ENCODE peak calls at places on chromosomes 13 and 19, in eight cellular contexts. One of them, this sample, is unnamed.

GRCh38 chr13:30037306-30037705 is 186.9 kb upstream of the UBL3 start:
- DNase-seq in uterus: no peak
- DNase-seq in upper lobe of right lung: no peak
- DNase-seq in IMR-90: no peak
- DNase-seq in astrocyte of the cerebellum: peak
- DNase-seq in RWPE1: no peak
- DNase-seq in heart right ventricle: no peak
- DNase-seq in stomach: no peak
- DNase-seq in this sample: peak

GRCh38 chr19:13727798-13728197 is 36.5 kb upstream of the MRI1 start:
- DNase-seq in uterus: peak
- DNase-seq in upper lobe of right lung: no peak
- DNase-seq in IMR-90: peak
- DNase-seq in astrocyte of the cerebellum: peak
- DNase-seq in RWPE1: no peak
- DNase-seq in heart right ventricle: peak
- DNase-seq in stomach: no peak
- DNase-seq in this sample: no peak

GRCh38 chr13:105272660-105273631 is 1262.5 kb downstream of the EFNB2 start:
- DNase-seq in uterus: no peak
- DNase-seq in upper lobe of right lung: no peak
- DNase-seq in IMR-90: no peak
- DNase-seq in astrocyte of the cerebellum: no peak
- DNase-seq in RWPE1: no peak
- DNase-seq in heart right ventricle: no peak
- DNase-seq in stomach: no peak
- DNase-seq in this sample: no peak

GRCh38 chr19:2167896-2168618 is 4.3 kb downstream of the DOT1L start:
- DNase-seq in uterus: peak
- DNase-seq in upper lobe of right lung: peak
- DNase-seq in IMR-90: peak
- DNase-seq in astrocyte of the cerebellum: no peak
- DNase-seq in RWPE1: no peak
- DNase-seq in heart right ventricle: peak
- DNase-seq in stomach: peak
- DNase-seq in this sample: no peak

GRCh38 chr19:46428278-46429141 is at the start of gene PNMA8C:
- DNase-seq in uterus: peak
- DNase-seq in upper lobe of right lung: peak
- DNase-seq in IMR-90: peak
- DNase-seq in astrocyte of the cerebellum: no peak
- DNase-seq in RWPE1: no peak
- DNase-seq in heart right ventricle: peak
- DNase-seq in stomach: peak
- DNase-seq in this sample: peak

GRCh38 chr13:108963846-108964600 is 334.6 kb downstream of the MYO16 start:
- DNase-seq in uterus: no peak
- DNase-seq in upper lobe of right lung: no peak
- DNase-seq in IMR-90: peak
- DNase-seq in astrocyte of the cerebellum: peak
- DNase-seq in RWPE1: peak
- DNase-seq in heart right ventricle: no peak
- DNase-seq in stomach: no peak
- DNase-seq in this sample: no peak

GRCh38 chr13:62512194-62513141 is 1096.8 kb upstream of the PCDH20 start:
- DNase-seq in uterus: no peak
- DNase-seq in upper lobe of right lung: peak
- DNase-seq in IMR-90: peak
- DNase-seq in astrocyte of the cerebellum: peak
- DNase-seq in RWPE1: peak
- DNase-seq in heart right ventricle: no peak
- DNase-seq in stomach: peak
- DNase-seq in this sample: peak

GRCh38 chr13:113157929-113158747 is at the start of gene PROZ:
- DNase-seq in uterus: no peak
- DNase-seq in upper lobe of right lung: no peak
- DNase-seq in IMR-90: no peak
- DNase-seq in astrocyte of the cerebellum: no peak
- DNase-seq in RWPE1: no peak
- DNase-seq in heart right ventricle: no peak
- DNase-seq in stomach: no peak
- DNase-seq in this sample: no peak

GRCh38 chr19:16897572-16898056 is 8.8 kb downstream of the F2RL3 start:
- DNase-seq in uterus: peak
- DNase-seq in upper lobe of right lung: no peak
- DNase-seq in IMR-90: no peak
- DNase-seq in astrocyte of the cerebellum: no peak
- DNase-seq in RWPE1: no peak
- DNase-seq in heart right ventricle: no peak
- DNase-seq in stomach: peak
- DNase-seq in this sample: no peak

GRCh38 chr19:35363001-35363590 is 4.8 kb downstream of the FFAR3 start:
- DNase-seq in uterus: no peak
- DNase-seq in upper lobe of right lung: peak
- DNase-seq in IMR-90: no peak
- DNase-seq in astrocyte of the cerebellum: no peak
- DNase-seq in RWPE1: no peak
- DNase-seq in heart right ventricle: no peak
- DNase-seq in stomach: peak
- DNase-seq in this sample: no peak

GRCh38 chr13:51950722-51951121 is 60.5 kb downstream of the ATP7B start:
- DNase-seq in uterus: no peak
- DNase-seq in upper lobe of right lung: no peak
- DNase-seq in IMR-90: no peak
- DNase-seq in astrocyte of the cerebellum: no peak
- DNase-seq in RWPE1: no peak
- DNase-seq in heart right ventricle: peak
- DNase-seq in stomach: no peak
- DNase-seq in this sample: no peak

GRCh38 chr13:24274452-24274971 is 34.9 kb upstream of the C1QTNF9 start:
- DNase-seq in uterus: no peak
- DNase-seq in upper lobe of right lung: peak
- DNase-seq in IMR-90: peak
- DNase-seq in astrocyte of the cerebellum: no peak
- DNase-seq in RWPE1: no peak
- DNase-seq in heart right ventricle: peak
- DNase-seq in stomach: peak
- DNase-seq in this sample: no peak

GRCh38 chr13:58852076-58852475 is 1220.5 kb downstream of the PCDH17 start:
- DNase-seq in uterus: no peak
- DNase-seq in upper lobe of right lung: no peak
- DNase-seq in IMR-90: no peak
- DNase-seq in astrocyte of the cerebellum: peak
- DNase-seq in RWPE1: no peak
- DNase-seq in heart right ventricle: no peak
- DNase-seq in stomach: no peak
- DNase-seq in this sample: no peak

GRCh38 chr19:47228168-47228936 is 2.6 kb downstream of the BBC3 start:
- DNase-seq in uterus: peak
- DNase-seq in upper lobe of right lung: peak
- DNase-seq in IMR-90: peak
- DNase-seq in astrocyte of the cerebellum: no peak
- DNase-seq in RWPE1: no peak
- DNase-seq in heart right ventricle: no peak
- DNase-seq in stomach: peak
- DNase-seq in this sample: no peak

GRCh38 chr13:97540696-97541095 is 106.7 kb downstream of the RAP2A start:
- DNase-seq in uterus: no peak
- DNase-seq in upper lobe of right lung: no peak
- DNase-seq in IMR-90: peak
- DNase-seq in astrocyte of the cerebellum: no peak
- DNase-seq in RWPE1: no peak
- DNase-seq in heart right ventricle: no peak
- DNase-seq in stomach: no peak
- DNase-seq in this sample: no peak

GRCh38 chr19:47232422-47233211 is 1.6 kb upstream of the BBC3 start:
- DNase-seq in uterus: no peak
- DNase-seq in upper lobe of right lung: no peak
- DNase-seq in IMR-90: peak
- DNase-seq in astrocyte of the cerebellum: no peak
- DNase-seq in RWPE1: peak
- DNase-seq in heart right ventricle: no peak
- DNase-seq in stomach: no peak
- DNase-seq in this sample: no peak

GRCh38 chr13:32426981-32427851 is 714 bp downstream of the N4BP2L1 start:
- DNase-seq in uterus: peak
- DNase-seq in upper lobe of right lung: peak
- DNase-seq in IMR-90: peak
- DNase-seq in astrocyte of the cerebellum: no peak
- DNase-seq in RWPE1: no peak
- DNase-seq in heart right ventricle: peak
- DNase-seq in stomach: peak
- DNase-seq in this sample: peak

GRCh38 chr13:31053098-31053497 is 108.6 kb downstream of the HSPH1 start:
- DNase-seq in uterus: no peak
- DNase-seq in upper lobe of right lung: no peak
- DNase-seq in IMR-90: peak
- DNase-seq in astrocyte of the cerebellum: no peak
- DNase-seq in RWPE1: no peak
- DNase-seq in heart right ventricle: peak
- DNase-seq in stomach: no peak
- DNase-seq in this sample: no peak

GRCh38 chr13:39835253-39835652 is 179.8 kb downstream of the COG6 start:
- DNase-seq in uterus: no peak
- DNase-seq in upper lobe of right lung: no peak
- DNase-seq in IMR-90: no peak
- DNase-seq in astrocyte of the cerebellum: peak
- DNase-seq in RWPE1: no peak
- DNase-seq in heart right ventricle: no peak
- DNase-seq in stomach: no peak
- DNase-seq in this sample: no peak

GRCh38 chr13:107788464-107789165 is 426.7 kb downstream of the LIG4 start:
- DNase-seq in uterus: no peak
- DNase-seq in upper lobe of right lung: no peak
- DNase-seq in IMR-90: no peak
- DNase-seq in astrocyte of the cerebellum: no peak
- DNase-seq in RWPE1: no peak
- DNase-seq in heart right ventricle: no peak
- DNase-seq in stomach: no peak
- DNase-seq in this sample: no peak
- TF ChIP-seq CTCF in uterus: no peak
- TF ChIP-seq CTCF in upper lobe of right lung: no peak
- TF ChIP-seq CTCF in IMR-90: no peak
- TF ChIP-seq CTCF in astrocyte of the cerebellum: no peak
- TF ChIP-seq CTCF in RWPE1: no peak
- TF ChIP-seq CTCF in heart right ventricle: no peak
- TF ChIP-seq CTCF in stomach: no peak
- TF ChIP-seq CTCF in this sample: no peak

GRCh38 chr19:5563941-5564612 is 3.7 kb downstream of the TINCR start:
- DNase-seq in uterus: no peak
- DNase-seq in upper lobe of right lung: no peak
- DNase-seq in IMR-90: peak
- DNase-seq in astrocyte of the cerebellum: no peak
- DNase-seq in RWPE1: peak
- DNase-seq in heart right ventricle: no peak
- DNase-seq in stomach: no peak
- DNase-seq in this sample: no peak

GRCh38 chr19:5564930-5565329 is 2.8 kb downstream of the TINCR start:
- DNase-seq in uterus: no peak
- DNase-seq in upper lobe of right lung: no peak
- DNase-seq in IMR-90: no peak
- DNase-seq in astrocyte of the cerebellum: no peak
- DNase-seq in RWPE1: no peak
- DNase-seq in heart right ventricle: no peak
- DNase-seq in stomach: no peak
- DNase-seq in this sample: no peak

GRCh38 chr19:5561559-5561958 is 6.2 kb downstream of the TINCR start:
- DNase-seq in uterus: no peak
- DNase-seq in upper lobe of right lung: no peak
- DNase-seq in IMR-90: no peak
- DNase-seq in astrocyte of the cerebellum: no peak
- DNase-seq in RWPE1: no peak
- DNase-seq in heart right ventricle: no peak
- DNase-seq in stomach: no peak
- DNase-seq in this sample: no peak

GRCh38 chr19:5562280-5562679 is 5.5 kb downstream of the TINCR start:
- DNase-seq in uterus: no peak
- DNase-seq in upper lobe of right lung: no peak
- DNase-seq in IMR-90: no peak
- DNase-seq in astrocyte of the cerebellum: no peak
- DNase-seq in RWPE1: no peak
- DNase-seq in heart right ventricle: no peak
- DNase-seq in stomach: no peak
- DNase-seq in this sample: no peak

GRCh38 chr19:5563008-5563431 is 4.7 kb downstream of the TINCR start:
- DNase-seq in uterus: no peak
- DNase-seq in upper lobe of right lung: no peak
- DNase-seq in IMR-90: no peak
- DNase-seq in astrocyte of the cerebellum: no peak
- DNase-seq in RWPE1: no peak
- DNase-seq in heart right ventricle: no peak
- DNase-seq in stomach: no peak
- DNase-seq in this sample: no peak
- TF ChIP-seq CTCF in uterus: no peak
- TF ChIP-seq CTCF in upper lobe of right lung: no peak
- TF ChIP-seq CTCF in IMR-90: no peak
- TF ChIP-seq CTCF in astrocyte of the cerebellum: no peak
- TF ChIP-seq CTCF in RWPE1: no peak
- TF ChIP-seq CTCF in heart right ventricle: no peak
- TF ChIP-seq CTCF in stomach: no peak
- TF ChIP-seq CTCF in this sample: no peak

GRCh38 chr13:73849292-73849691 is 284.9 kb downstream of the KLF12 start:
- DNase-seq in uterus: no peak
- DNase-seq in upper lobe of right lung: no peak
- DNase-seq in IMR-90: peak
- DNase-seq in astrocyte of the cerebellum: peak
- DNase-seq in RWPE1: peak
- DNase-seq in heart right ventricle: no peak
- DNase-seq in stomach: no peak
- DNase-seq in this sample: peak
- TF ChIP-seq CTCF in uterus: no peak
- TF ChIP-seq CTCF in upper lobe of right lung: peak
- TF ChIP-seq CTCF in IMR-90: peak
- TF ChIP-seq CTCF in astrocyte of the cerebellum: peak
- TF ChIP-seq CTCF in RWPE1: no peak
- TF ChIP-seq CTCF in heart right ventricle: peak
- TF ChIP-seq CTCF in stomach: no peak
- TF ChIP-seq CTCF in this sample: peak

DNA sequence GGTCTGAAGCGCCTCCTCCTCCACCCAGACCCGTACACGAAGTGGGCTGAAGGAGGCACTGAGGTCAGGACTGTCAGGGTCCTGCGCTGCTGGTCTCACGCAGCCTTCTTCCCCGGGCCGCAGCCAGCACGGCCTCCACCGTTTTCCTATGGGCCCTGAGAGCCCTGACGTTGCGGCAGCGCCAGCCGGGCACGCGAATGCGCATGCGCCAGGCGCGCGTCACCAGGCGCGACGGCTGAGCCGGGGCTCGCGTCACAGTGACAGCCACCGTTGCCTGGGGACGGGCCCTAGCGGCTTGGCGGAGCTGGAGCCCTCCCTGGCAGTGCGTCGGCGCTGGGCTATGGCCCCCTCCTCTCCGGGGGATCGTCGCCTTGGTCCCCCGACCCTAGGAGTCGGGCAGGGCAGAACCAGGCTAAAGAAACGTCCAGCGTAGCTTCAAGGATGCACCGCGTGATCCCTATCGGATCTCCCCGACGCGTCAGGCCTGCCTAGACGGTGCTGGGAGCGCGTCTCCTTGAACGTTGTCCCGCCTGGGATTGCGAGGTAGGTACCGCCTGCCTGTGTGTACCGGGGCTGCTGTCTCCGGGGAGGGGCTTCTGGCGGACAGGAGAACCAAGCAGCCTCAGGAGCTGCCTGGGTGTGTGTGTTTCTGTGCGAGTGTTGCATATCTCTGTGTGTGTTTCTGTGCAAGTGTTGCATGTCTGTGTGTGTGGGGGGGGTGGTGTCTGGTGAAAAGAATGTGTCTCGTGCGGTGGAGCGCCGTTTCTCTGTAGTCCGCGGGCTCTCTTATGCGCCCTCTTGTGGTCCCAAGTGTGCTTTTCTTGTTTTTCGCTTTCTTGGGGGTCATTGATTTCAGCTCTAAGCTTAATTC is 43.2 kb downstream of the ZNF571 start:
- DNase-seq in uterus: no peak
- DNase-seq in upper lobe of right lung: no peak
- DNase-seq in IMR-90: peak
- DNase-seq in astrocyte of the cerebellum: peak
- DNase-seq in RWPE1: peak
- DNase-seq in heart right ventricle: peak
- DNase-seq in stomach: no peak
- DNase-seq in this sample: peak
- TF ChIP-seq CTCF in uterus: no peak
- TF ChIP-seq CTCF in upper lobe of right lung: no peak
- TF ChIP-seq CTCF in IMR-90: peak
- TF ChIP-seq CTCF in astrocyte of the cerebellum: peak
- TF ChIP-seq CTCF in RWPE1: no peak
- TF ChIP-seq CTCF in heart right ventricle: peak
- TF ChIP-seq CTCF in stomach: no peak
- TF ChIP-seq CTCF in this sample: no peak

This sample was measured in endothelial cell.